ENCODE peak calls at places on chromosomes 2 and 18, in four cellular contexts. W, N, L and J are unnamed samples.

GRCh38 chr2:80073134-80073561 is 231.4 kb downstream of the LRRTM1 start:
- DNase-seq in W (peak; percentile 4), N (no peak), L (peak; percentile 34), J (no peak)

GRCh38 chr2:102438124-102438523 is 15.2 kb downstream of the IL18RAP start:
- DNase-seq in W (no peak), N (no peak), L (no peak), J (no peak)

GRCh38 chr2:235599596-235600338 is 105.9 kb downstream of the AGAP1 start:
- DNase-seq in W (no peak), N (no peak), L (no peak), J (no peak)

GRCh38 chr2:91748869-91749268 is 3057.4 kb downstream of the RPIA start:
- DNase-seq in W (no peak), N (no peak), L (no peak), J (no peak)

GRCh38 chr2:79320871-79321270 is 161.3 kb upstream of the REG3A start:
- DNase-seq in W (no peak), N (no peak), L (no peak), J (no peak)

GRCh38 chr2:72897785-72898184 is 10.6 kb downstream of the SPR start:
- DNase-seq in W (no peak), N (no peak), L (no peak), J (no peak)

GRCh38 chr18:53796042-53796729 is 428.3 kb downstream of the MBD2 start:
- DNase-seq in W (no peak), N (no peak), L (peak; percentile 33), J (peak; percentile 87)

GRCh38 chr18:26765498-26765897 is 100.0 kb downstream of the AQP4 start:
- DNase-seq in W (no peak), N (no peak), L (peak; percentile 33), J (no peak)

GRCh38 chr2:208820289-208820688 is 413.7 kb downstream of the PTH2R start:
- DNase-seq in W (no peak), N (no peak), L (no peak), J (no peak)

GRCh38 chr2:1795842-1796580 is 51.7 kb upstream of the PXDN start:
- DNase-seq in W (no peak), N (no peak), L (no peak), J (no peak)

GRCh38 chr2:9307505-9307904 is 100.9 kb downstream of the ASAP2 start:
- DNase-seq in W (no peak), N (no peak), L (no peak), J (no peak)

GRCh38 chr2:60849165-60849564 is 32.2 kb upstream of the REL start:
- DNase-seq in W (no peak), N (no peak), L (no peak), J (peak; percentile 2)

GRCh38 chr2:52818958-52819357 is 948.6 kb upstream of the CHAC2 start:
- DNase-seq in W (no peak), N (no peak), L (no peak), J (no peak)

GRCh38 chr2:15786003-15786654 is 154.2 kb upstream of the MYCN start:
- DNase-seq in W (no peak), N (no peak), L (no peak), J (no peak)

GRCh38 chr2:172087191-172087779 is 2.0 kb downstream of the DLX1 start:
- DNase-seq in W (no peak), N (no peak), L (no peak), J (no peak)

GRCh38 chr2:184113691-184114403 is 484.5 kb upstream of the ZNF804A start:
- DNase-seq in W (no peak), N (no peak), L (no peak), J (no peak)

GRCh38 chr2:189763908-189764661 is 1.5 kb upstream of the OSGEPL1 start:
- DNase-seq in W (no peak), N (no peak), L (no peak), J (no peak)
- H3K4me3 ChIP-seq in W (peak overlapping the region; percentile 95), N (peak overlapping the region; percentile 62), L (no peak overlapping the region), J (no peak overlapping the region)

GRCh38 chr2:164562666-164563065 is 58.6 kb downstream of the GRB14 start:
- DNase-seq in W (no peak), N (no peak), L (no peak), J (no peak)

GRCh38 chr2:164560181-164560792 is 61.0 kb downstream of the GRB14 start:
- DNase-seq in W (no peak), N (no peak), L (no peak), J (no peak)

GRCh38 chr2:164561416-164561815 is 59.9 kb downstream of the GRB14 start:
- DNase-seq in W (no peak), N (no peak), L (no peak), J (no peak)

GRCh38 chr2:164560902-164561301 is 60.4 kb downstream of the GRB14 start:
- DNase-seq in W (no peak), N (no peak), L (no peak), J (no peak)

GRCh38 chr2:164561991-164562390 is 59.3 kb downstream of the GRB14 start:
- DNase-seq in W (no peak), N (no peak), L (no peak), J (no peak)
- H3K4me3 ChIP-seq in W (no peak overlapping the region), N (no peak overlapping the region), L (no peak overlapping the region), J (no peak overlapping the region)

GRCh38 chr18:24658302-24658701 is 197.9 kb downstream of the HRH4 start:
- DNase-seq in W (no peak), N (no peak), L (no peak), J (no peak)

GRCh38 chr18:24663026-24663425 is 202.6 kb downstream of the HRH4 start:
- DNase-seq in W (no peak), N (no peak), L (no peak), J (no peak)

GRCh38 chr18:24657461-24657860 is 197.0 kb downstream of the HRH4 start:
- DNase-seq in W (no peak), N (no peak), L (no peak), J (no peak)

GRCh38 chr18:24656571-24656971 is 196.1 kb downstream of the HRH4 start:
- DNase-seq in W (no peak), N (no peak), L (no peak), J (peak; percentile 18)

GRCh38 chr18:24659837-24660720 is 199.6 kb downstream of the HRH4 start:
- DNase-seq in W (no peak), N (no peak), L (no peak), J (no peak)
- H3K4me3 ChIP-seq in W (no peak overlapping the region), N (peak overlapping the region; percentile 29), L (no peak overlapping the region), J (peak overlapping the region; percentile 36)

GRCh38 chr2:213443952-213444351 is 159.7 kb downstream of the SPAG16 start:
- DNase-seq in W (no peak), N (no peak), L (no peak), J (no peak)
- H3K4me3 ChIP-seq in W (no peak overlapping the region), N (no peak overlapping the region), L (no peak overlapping the region), J (no peak overlapping the region)

GRCh38 chr18:55794288-55795052 is 206.5 kb upstream of the TCF4 start:
- DNase-seq in W (no peak), N (no peak), L (no peak), J (no peak)

GRCh38 chr18:55790296-55790695 is 202.3 kb upstream of the TCF4 start:
- DNase-seq in W (peak; percentile 4), N (no peak), L (no peak), J (peak; percentile 61)

GRCh38 chr18:55795101-55795669 is 207.2 kb upstream of the TCF4 start:
- DNase-seq in W (no peak), N (no peak), L (no peak), J (no peak)
- H3K4me3 ChIP-seq in W (no peak overlapping the region), N (no peak overlapping the region), L (no peak overlapping the region), J (no peak overlapping the region)

GRCh38 chr2:144518744-144519596 is 949 bp downstream of the ZEB2 start:
- DNase-seq in W (no peak), N (no peak), L (no peak), J (no peak)

GRCh38 chr2:144521702-144522101 is 1.8 kb upstream of the ZEB2 start:
- DNase-seq in W (no peak), N (no peak), L (no peak), J (no peak)

GRCh38 chr2:144519597-144519933 is 354 bp downstream of the ZEB2 start:
- DNase-seq in W (no peak), N (no peak), L (no peak), J (no peak)

GRCh38 chr2:144520718-144521487 is 984 bp upstream of the ZEB2 start:
- DNase-seq in W (no peak), N (no peak), L (no peak), J (peak; percentile 77)

DNA sequence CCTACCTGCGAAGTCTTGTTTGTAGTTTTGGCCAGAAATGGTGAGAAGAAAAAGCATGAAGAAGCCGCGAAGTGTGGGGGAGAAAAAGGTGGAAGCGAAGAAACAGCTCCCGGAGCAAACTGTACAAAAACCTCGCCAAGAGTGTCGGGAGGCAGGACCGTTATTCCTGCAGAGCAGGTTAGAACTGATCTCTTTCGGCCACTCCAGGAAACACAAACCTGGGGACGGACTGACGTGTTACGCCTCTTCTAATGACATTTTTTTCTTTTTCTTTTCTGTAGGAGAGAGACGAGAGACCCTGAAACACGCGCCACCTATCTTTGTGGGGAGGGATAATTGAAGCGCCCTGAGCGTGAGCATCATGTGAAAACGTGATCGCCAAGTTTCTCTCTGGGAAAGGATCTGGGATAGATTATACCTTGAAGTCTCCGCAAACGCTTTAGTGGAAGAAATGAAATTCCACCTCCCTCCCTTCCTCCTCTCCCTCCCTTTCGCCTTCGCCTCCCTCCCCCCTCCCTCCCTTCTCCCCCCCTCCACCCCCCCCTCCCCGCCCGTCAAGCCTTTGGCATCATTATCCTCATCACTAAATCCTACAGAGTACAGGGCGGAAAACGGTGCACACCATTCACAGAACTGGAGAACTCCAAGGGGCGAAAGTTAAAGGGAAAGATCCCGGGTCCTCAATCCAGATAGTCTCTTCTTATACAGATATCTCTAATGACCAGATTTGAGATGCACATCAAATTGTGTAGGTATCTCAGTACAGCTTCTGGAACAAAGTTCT is at the start of gene ZEB2:
- DNase-seq in W (peak; percentile 22), N (no peak), L (no peak), J (peak; percentile 87)
- H3K4me3 ChIP-seq in W (peak within 1 kb of the TSS; percentile 52), N (peak within 1 kb of the TSS; percentile 70), L (peak within 1 kb of the TSS; percentile 41), J (peak within 1 kb of the TSS; percentile 90)